ENCODE peak calls at places on chromosomes 2 and 18, in five cellular contexts. H is activated gamma-delta T cell treated with anti-CD3 and anti-CD28 coated beads, Interleukin-2, amount 50 U/mL, for 16 hours; W is NCI-H1092 treated with DMSO at 0.1 percent for 48 hours; T is HCT116; K is upper lobe of right lung. A is an unnamed sample.

GRCh38 chr2:158668394-158668793 is 126.7 kb upstream of the DAPL1 start:
- DNase-seq in H (no peak), W (no peak), T (no peak), K (no peak), A (no peak)

GRCh38 chr2:164969909-164970690 is 14.8 kb upstream of the SLC38A11 start:
- DNase-seq in H (no peak), W (no peak), T (no peak), K (no peak), A (no peak)

GRCh38 chr2:189142893-189143759 is 36.4 kb downstream of the COL5A2 start:
- DNase-seq in H (peak; percentile 2), W (peak; percentile 22), T (peak; percentile 62), K (no peak), A (no peak)

GRCh38 chr2:187499941-187500532 is 52.0 kb upstream of the CALCRL start:
- DNase-seq in H (no peak), W (peak; percentile 21), T (peak; percentile 54), K (no peak), A (no peak)

GRCh38 chr2:10171006-10171800 is 48.7 kb downstream of the RRM2 start:
- DNase-seq in H (no peak), W (no peak), T (no peak), K (no peak), A (no peak)

GRCh38 chr18:77025831-77026363 is 106.7 kb downstream of the MBP start:
- DNase-seq in H (no peak), W (no peak), T (no peak), K (no peak), A (no peak)

GRCh38 chr2:73999881-74000597 is 15.3 kb downstream of the TET3 start:
- DNase-seq in H (no peak), W (no peak), T (no peak), K (peak; percentile 61), A (peak; percentile 84)

GRCh38 chr2:144152817-144153271 is 367.1 kb downstream of the ZEB2 start:
- DNase-seq in H (no peak), W (no peak), T (no peak), K (no peak), A (no peak)

GRCh38 chr18:79549638-79550000 is 130.0 kb upstream of the CTDP1 start:
- DNase-seq in H (no peak), W (no peak), T (no peak), K (no peak), A (no peak)